ENCODE peak calls at places on chromosome 14, in ten cellular contexts. One of them, this sample, is unnamed.

GRCh38 chr14:22689186-22689585 is 45.0 kb upstream of the OR6J1 start:
- DNase-seq in MCF 10A: peak; percentile 87
- DNase-seq in GM23338: no peak
- DNase-seq in fibroblast of pulmonary artery: peak; percentile 96
- DNase-seq in stimulated activated CD4-positive, alpha-beta T cell treated with anti-CD3 and anti-CD28 coated beads, Interleukin-4, amount 100 ng/mL, for 1 hour: no peak
- DNase-seq in GM06990: no peak
- DNase-seq in ACHN: peak; percentile 45
- DNase-seq in GM12891: no peak
- DNase-seq in substantia nigra: no peak
- DNase-seq in hypothalamus: no peak
- DNase-seq in this sample: no peak

GRCh38 chr14:89246290-89246689 is 170.7 kb downstream of the FOXN3 start:
- DNase-seq in GM12891: no peak
- DNase-seq in stimulated activated CD4-positive, alpha-beta T cell treated with anti-CD3 and anti-CD28 coated beads, Interleukin-4, amount 100 ng/mL, for 1 hour: no peak
- DNase-seq in MCF 10A: no peak
- DNase-seq in GM06990: no peak
- DNase-seq in hypothalamus: no peak
- DNase-seq in GM23338: no peak
- DNase-seq in ACHN: no peak
- DNase-seq in fibroblast of pulmonary artery: no peak
- DNase-seq in substantia nigra: no peak
- DNase-seq in this sample: no peak

GRCh38 chr14:72165151-72165715 is 233.0 kb downstream of the RGS6 start:
- DNase-seq in MCF 10A: no peak
- DNase-seq in substantia nigra: no peak
- DNase-seq in GM06990: no peak
- DNase-seq in GM12891: no peak
- DNase-seq in stimulated activated CD4-positive, alpha-beta T cell treated with anti-CD3 and anti-CD28 coated beads, Interleukin-4, amount 100 ng/mL, for 1 hour: no peak
- DNase-seq in fibroblast of pulmonary artery: no peak
- DNase-seq in GM23338: no peak
- DNase-seq in hypothalamus: no peak
- DNase-seq in ACHN: no peak
- DNase-seq in this sample: no peak

GRCh38 chr14:20857207-20857606 is 34.0 kb upstream of the RNASE3 start:
- DNase-seq in substantia nigra: no peak
- DNase-seq in GM06990: no peak
- DNase-seq in ACHN: no peak
- DNase-seq in GM23338: no peak
- DNase-seq in hypothalamus: no peak
- DNase-seq in fibroblast of pulmonary artery: no peak
- DNase-seq in stimulated activated CD4-positive, alpha-beta T cell treated with anti-CD3 and anti-CD28 coated beads, Interleukin-4, amount 100 ng/mL, for 1 hour: no peak
- DNase-seq in GM12891: no peak
- DNase-seq in MCF 10A: no peak
- DNase-seq in this sample: no peak

GRCh38 chr14:52987042-52987441 is 36.2 kb upstream of the FERMT2 start:
- DNase-seq in GM06990: no peak
- DNase-seq in MCF 10A: no peak
- DNase-seq in substantia nigra: no peak
- DNase-seq in GM12891: no peak
- DNase-seq in ACHN: no peak
- DNase-seq in GM23338: no peak
- DNase-seq in stimulated activated CD4-positive, alpha-beta T cell treated with anti-CD3 and anti-CD28 coated beads, Interleukin-4, amount 100 ng/mL, for 1 hour: no peak
- DNase-seq in hypothalamus: no peak
- DNase-seq in fibroblast of pulmonary artery: no peak
- DNase-seq in this sample: no peak

GRCh38 chr14:29262979-29263378 is 496.4 kb downstream of the FOXG1 start:
- DNase-seq in substantia nigra: no peak
- DNase-seq in hypothalamus: no peak
- DNase-seq in ACHN: no peak
- DNase-seq in GM23338: no peak
- DNase-seq in GM12891: no peak
- DNase-seq in fibroblast of pulmonary artery: peak; percentile 56
- DNase-seq in GM06990: no peak
- DNase-seq in stimulated activated CD4-positive, alpha-beta T cell treated with anti-CD3 and anti-CD28 coated beads, Interleukin-4, amount 100 ng/mL, for 1 hour: no peak
- DNase-seq in MCF 10A: no peak
- DNase-seq in this sample: no peak

GRCh38 chr14:62674833-62675232 is 370.4 kb downstream of the KCNH5 start:
- DNase-seq in GM23338: no peak
- DNase-seq in stimulated activated CD4-positive, alpha-beta T cell treated with anti-CD3 and anti-CD28 coated beads, Interleukin-4, amount 100 ng/mL, for 1 hour: no peak
- DNase-seq in MCF 10A: peak; percentile 31
- DNase-seq in GM12891: no peak
- DNase-seq in substantia nigra: no peak
- DNase-seq in GM06990: no peak
- DNase-seq in fibroblast of pulmonary artery: peak; percentile 13
- DNase-seq in ACHN: no peak
- DNase-seq in hypothalamus: no peak
- DNase-seq in this sample: no peak

GRCh38 chr14:53355581-53356112 is 202.5 kb upstream of the DDHD1 start:
- DNase-seq in hypothalamus: no peak
- DNase-seq in substantia nigra: peak; percentile 1
- DNase-seq in fibroblast of pulmonary artery: peak; percentile 50
- DNase-seq in stimulated activated CD4-positive, alpha-beta T cell treated with anti-CD3 and anti-CD28 coated beads, Interleukin-4, amount 100 ng/mL, for 1 hour: no peak
- DNase-seq in GM06990: no peak
- DNase-seq in MCF 10A: peak; percentile 37
- DNase-seq in ACHN: peak; percentile 14
- DNase-seq in GM12891: no peak
- DNase-seq in GM23338: peak; percentile 88
- DNase-seq in this sample: no peak

GRCh38 chr14:68840454-68840853 is 47.6 kb upstream of the ZFP36L1 start:
- DNase-seq in fibroblast of pulmonary artery: no peak
- DNase-seq in GM23338: no peak
- DNase-seq in stimulated activated CD4-positive, alpha-beta T cell treated with anti-CD3 and anti-CD28 coated beads, Interleukin-4, amount 100 ng/mL, for 1 hour: no peak
- DNase-seq in GM06990: no peak
- DNase-seq in substantia nigra: no peak
- DNase-seq in ACHN: no peak
- DNase-seq in GM12891: no peak
- DNase-seq in hypothalamus: no peak
- DNase-seq in MCF 10A: no peak
- DNase-seq in this sample: no peak